ENCODE peak calls at places on chromosomes 4 and X, in nine cellular contexts. V is testis; J is fibroblast of lung; Q is NT2/D1; A is psoas muscle; U is heart left ventricle; T is IMR-90; W is tibial artery; E is effector memory CD4-positive, alpha-beta T cell. X is an unnamed sample.
A peak's percentile ranks its signal among the peaks of the same experiment; 100 is the strongest.

GRCh38 chr4:89836031-89836777 is 757 bp downstream of the SNCA start:
- DNase-seq in V (no peak), J (no peak), Q (no peak), A (no peak), U (no peak), T (no peak), W (no peak), E (no peak), X (no peak)

GRCh38 chr4:106707776-106708603 is 328.1 kb downstream of the DKK2 start:
- DNase-seq in V (no peak), J (peak; percentile 79), Q (no peak), A (no peak), U (no peak), T (no peak), W (no peak), E (no peak), X (peak; percentile 62)

GRCh38 chr4:78379991-78380739 is 171.4 kb upstream of the ANXA3 start:
- DNase-seq in V (no peak), J (peak; percentile 64), Q (no peak), A (no peak), U (no peak), T (peak; percentile 1), W (no peak), E (no peak), X (no peak)

GRCh38 chr4:20192754-20193521 is 58.8 kb upstream of the SLIT2 start:
- DNase-seq in V (no peak), J (peak; percentile 64), Q (no peak), A (no peak), U (no peak), T (peak; percentile 59), W (no peak), E (no peak), X (no peak)

GRCh38 chrX:147803948-147804347 is 107.8 kb upstream of the FMR1 start:
- DNase-seq in V (peak; percentile 13), J (no peak), Q (peak; percentile 6), A (no peak), U (no peak), T (no peak), W (no peak), E (no peak), X (no peak)

GRCh38 chr4:77120888-77121508 is 36.0 kb upstream of the CCNG2 start:
- DNase-seq in V (no peak), J (no peak), Q (no peak), A (no peak), U (no peak), T (no peak), W (no peak), E (no peak), X (no peak)

GRCh38 chrX:97027384-97027922 is 143.7 kb downstream of the RPA4 start:
- DNase-seq in V (no peak), J (peak; percentile 37), Q (peak; percentile 16), A (no peak), U (no peak), T (peak; percentile 23), W (no peak), E (no peak), X (no peak)

GRCh38 chr4:10612476-10612875 is 72.1 kb downstream of the CLNK start:
- DNase-seq in V (no peak), J (no peak), Q (no peak), A (no peak), U (no peak), T (no peak), W (no peak), E (no peak), X (no peak)

GRCh38 chr4:153249199-153250154 is 45.2 kb downstream of the TRIM2 start:
- DNase-seq in V (peak; percentile 80), J (peak; percentile 79), Q (no peak), A (peak; percentile 85), U (peak; percentile 85), T (peak; percentile 60), W (peak; percentile 49), E (peak; percentile 77), X (peak; percentile 84)

GRCh38 chr4:738781-739280 is 33.2 kb downstream of the PCGF3 start:
- DNase-seq in V (no peak), J (no peak), Q (no peak), A (no peak), U (no peak), T (no peak), W (no peak), E (no peak), X (no peak)

GRCh38 chr4:147737623-147738022 is 5.7 kb downstream of the ARHGAP10 start:
- DNase-seq in V (no peak), J (no peak), Q (no peak), A (no peak), U (no peak), T (no peak), W (no peak), E (no peak), X (no peak)
- H3K4me1 ChIP-seq in V (peaks cover 4% of the 10 kb centered on the region), J (peaks cover 26% of the 10 kb centered on the region), Q (peaks cover 3% of the 10 kb centered on the region), A (peaks cover 76% of the 10 kb centered on the region), U (peaks cover 76% of the 10 kb centered on the region), T (peaks cover 23% of the 10 kb centered on the region), W (peaks cover 37% of the 10 kb centered on the region), E (peaks cover 12% of the 10 kb centered on the region), X (peaks cover 30% of the 10 kb centered on the region)

GRCh38 chr4:26885912-26886274 is 25.3 kb downstream of the STIM2 start:
- DNase-seq in V (no peak), J (no peak), Q (no peak), A (no peak), U (no peak), T (no peak), W (no peak), E (peak; percentile 31), X (no peak)

GRCh38 chr4:26884486-26884988 is 23.9 kb downstream of the STIM2 start:
- DNase-seq in V (no peak), J (no peak), Q (no peak), A (no peak), U (no peak), T (no peak), W (no peak), E (no peak), X (no peak)

GRCh38 chr4:26891054-26891453 is 30.4 kb downstream of the STIM2 start:
- DNase-seq in V (no peak), J (no peak), Q (no peak), A (no peak), U (no peak), T (no peak), W (no peak), E (no peak), X (no peak)

GRCh38 chr4:26887143-26887542 is 26.5 kb downstream of the STIM2 start:
- DNase-seq in V (no peak), J (no peak), Q (no peak), A (no peak), U (no peak), T (no peak), W (no peak), E (no peak), X (no peak)

DNA sequence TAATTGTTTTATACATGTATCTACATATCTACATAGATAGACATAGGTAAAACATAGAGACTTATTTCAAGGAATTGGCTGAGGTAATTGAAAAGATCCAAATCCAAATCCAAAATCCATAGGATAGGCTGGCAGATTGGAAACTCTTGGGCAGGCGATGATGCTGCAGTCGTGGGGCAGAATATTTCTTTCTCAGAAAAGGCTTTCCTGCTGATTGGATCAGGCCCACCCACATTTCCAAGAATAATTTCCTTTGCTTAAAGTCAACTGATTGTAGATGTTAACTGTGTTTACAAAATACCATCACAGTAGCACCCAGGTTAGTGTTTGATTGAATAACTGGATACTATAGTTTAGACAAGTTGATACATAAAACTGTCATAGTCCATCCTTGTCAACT is 27.2 kb downstream of the STIM2 start:
- DNase-seq in V (no peak), J (no peak), Q (no peak), A (no peak), U (no peak), T (no peak), W (no peak), E (no peak), X (no peak)
- H3K4me1 ChIP-seq in V (no peaks in the 10 kb centered on the region), J (no peaks in the 10 kb centered on the region), Q (no peaks in the 10 kb centered on the region), A (peaks cover 24% of the 10 kb centered on the region), U (peaks cover 16% of the 10 kb centered on the region), T (no peaks in the 10 kb centered on the region), W (no peaks in the 10 kb centered on the region), E (peaks cover 26% of the 10 kb centered on the region), X (no peaks in the 10 kb centered on the region)

GRCh38 chr4:8197521-8197920 is 1.6 kb upstream of the SH3TC1 start:
- DNase-seq in V (no peak), J (no peak), Q (no peak), A (no peak), U (no peak), T (no peak), W (no peak), E (no peak), X (no peak)

GRCh38 chr4:8195841-8196460 is 3.1 kb upstream of the SH3TC1 start:
- DNase-seq in V (no peak), J (no peak), Q (no peak), A (no peak), U (no peak), T (no peak), W (no peak), E (no peak), X (no peak)

GRCh38 chr4:8192748-8193738 is 6.0 kb upstream of the SH3TC1 start:
- DNase-seq in V (peak; percentile 75), J (peak; percentile 53), Q (no peak), A (peak; percentile 79), U (peak; percentile 59), T (peak; percentile 28), W (peak; percentile 61), E (no peak), X (no peak)

GRCh38 chr4:8194306-8195242 is 4.5 kb upstream of the SH3TC1 start:
- DNase-seq in V (no peak), J (no peak), Q (no peak), A (no peak), U (no peak), T (no peak), W (no peak), E (no peak), X (no peak)

GRCh38 chr4:8195431-8195830 is 3.7 kb upstream of the SH3TC1 start:
- DNase-seq in V (no peak), J (no peak), Q (no peak), A (no peak), U (no peak), T (no peak), W (no peak), E (no peak), X (no peak)
- H3K4me1 ChIP-seq in V (peaks cover 17% of the 10 kb centered on the region), J (peaks cover 20% of the 10 kb centered on the region), Q (peaks cover 30% of the 10 kb centered on the region), A (peaks cover 17% of the 10 kb centered on the region), U (peaks cover 72% of the 10 kb centered on the region), T (peaks cover 11% of the 10 kb centered on the region), W (peaks cover 32% of the 10 kb centered on the region), E (peaks cover 21% of the 10 kb centered on the region), X (peaks cover 12% of the 10 kb centered on the region)

GRCh38 chr4:84955168-84955567 is 11.3 kb downstream of the WDFY3 start:
- DNase-seq in V (no peak), J (no peak), Q (no peak), A (no peak), U (no peak), T (no peak), W (no peak), E (no peak), X (no peak)

GRCh38 chr4:84958434-84958833 is 8.1 kb downstream of the WDFY3 start:
- DNase-seq in V (no peak), J (no peak), Q (no peak), A (no peak), U (no peak), T (no peak), W (no peak), E (no peak), X (no peak)

GRCh38 chr4:84962102-84962501 is 4.4 kb downstream of the WDFY3 start:
- DNase-seq in V (no peak), J (no peak), Q (no peak), A (no peak), U (no peak), T (no peak), W (no peak), E (no peak), X (no peak)

GRCh38 chr4:84956014-84956413 is 10.5 kb downstream of the WDFY3 start:
- DNase-seq in V (no peak), J (no peak), Q (no peak), A (no peak), U (no peak), T (no peak), W (no peak), E (no peak), X (no peak)

GRCh38 chr4:84957509-84958420 is 8.7 kb downstream of the WDFY3 start:
- DNase-seq in V (no peak), J (peak; percentile 69), Q (no peak), A (no peak), U (no peak), T (no peak), W (no peak), E (no peak), X (no peak)
- H3K4me1 ChIP-seq in V (no peaks in the 10 kb centered on the region), J (no peaks in the 10 kb centered on the region), Q (no peaks in the 10 kb centered on the region), A (peaks cover 62% of the 10 kb centered on the region), U (peaks cover 66% of the 10 kb centered on the region), T (peaks cover 4% of the 10 kb centered on the region), W (peaks cover 39% of the 10 kb centered on the region), E (no peaks in the 10 kb centered on the region), X (peaks cover 34% of the 10 kb centered on the region)